ENCODE peak calls at places on chromosomes 3 and 15, in six cellular contexts. One of them, this sample, is unnamed.
A peak's percentile ranks its signal among the peaks of the same experiment; 100 is the strongest.

GRCh38 chr3:55445551-55445950 is 41.6 kb downstream of the WNT5A start:
- DNase-seq in pancreas: no peak
- DNase-seq in right cardiac atrium: no peak
- DNase-seq in MM.1S: no peak
- DNase-seq in neural progenitor cell: no peak
- DNase-seq in H7: no peak
- DNase-seq in this sample: no peak

GRCh38 chr3:149382091-149382467 is 4.6 kb upstream of the TM4SF1 start:
- DNase-seq in pancreas: no peak
- DNase-seq in right cardiac atrium: no peak
- DNase-seq in MM.1S: no peak
- DNase-seq in neural progenitor cell: no peak
- DNase-seq in H7: no peak
- DNase-seq in this sample: peak; percentile 76

GRCh38 chr3:27090265-27091041 is 278.7 kb downstream of the NEK10 start:
- DNase-seq in pancreas: no peak
- DNase-seq in right cardiac atrium: peak; percentile 29
- DNase-seq in MM.1S: no peak
- DNase-seq in neural progenitor cell: no peak
- DNase-seq in H7: no peak
- DNase-seq in this sample: no peak

GRCh38 chr3:103052236-103052830 is 617.5 kb downstream of the ZPLD1 start:
- DNase-seq in pancreas: no peak
- DNase-seq in right cardiac atrium: peak; percentile 73
- DNase-seq in MM.1S: no peak
- DNase-seq in neural progenitor cell: no peak
- DNase-seq in H7: no peak
- DNase-seq in this sample: peak; percentile 2

GRCh38 chr3:52023860-52024764 is 28.4 kb upstream of the RPL29 start:
- DNase-seq in pancreas: no peak
- DNase-seq in right cardiac atrium: peak; percentile 43
- DNase-seq in MM.1S: no peak
- DNase-seq in neural progenitor cell: no peak
- DNase-seq in H7: no peak
- DNase-seq in this sample: no peak

GRCh38 chr15:63044077-63044644 is 1.6 kb downstream of the TPM1 start:
- DNase-seq in pancreas: no peak
- DNase-seq in right cardiac atrium: no peak
- DNase-seq in MM.1S: no peak
- DNase-seq in neural progenitor cell: peak; percentile 32
- DNase-seq in H7: no peak
- DNase-seq in this sample: no peak

GRCh38 chr3:65811050-65811766 is 227.5 kb downstream of the MAGI1 start:
- DNase-seq in pancreas: no peak
- DNase-seq in right cardiac atrium: peak; percentile 73
- DNase-seq in MM.1S: no peak
- DNase-seq in neural progenitor cell: no peak
- DNase-seq in H7: no peak
- DNase-seq in this sample: no peak

GRCh38 chr3:89234620-89235019 is 127.2 kb downstream of the EPHA3 start:
- DNase-seq in pancreas: no peak
- DNase-seq in right cardiac atrium: no peak
- DNase-seq in MM.1S: no peak
- DNase-seq in neural progenitor cell: no peak
- DNase-seq in H7: no peak
- DNase-seq in this sample: no peak

GRCh38 chr3:53842436-53843194 is 3.6 kb downstream of the CHDH start:
- DNase-seq in pancreas: peak; percentile 88
- DNase-seq in right cardiac atrium: peak; percentile 73
- DNase-seq in MM.1S: no peak
- DNase-seq in neural progenitor cell: peak; percentile 19
- DNase-seq in H7: peak; percentile 67
- DNase-seq in this sample: peak; percentile 10

GRCh38 chr15:25946241-25946786 is 83.2 kb upstream of the ATP10A start:
- DNase-seq in pancreas: no peak
- DNase-seq in right cardiac atrium: no peak
- DNase-seq in MM.1S: no peak
- DNase-seq in neural progenitor cell: peak; percentile 25
- DNase-seq in H7: peak; percentile 53
- DNase-seq in this sample: no peak

GRCh38 chr3:27171113-27171512 is 198.1 kb downstream of the NEK10 start:
- DNase-seq in pancreas: no peak
- DNase-seq in right cardiac atrium: no peak
- DNase-seq in MM.1S: no peak
- DNase-seq in neural progenitor cell: no peak
- DNase-seq in H7: no peak
- DNase-seq in this sample: no peak

GRCh38 chr3:172601066-172601832 is 78.0 kb upstream of the TNFSF10 start:
- DNase-seq in pancreas: no peak
- DNase-seq in right cardiac atrium: no peak
- DNase-seq in MM.1S: no peak
- DNase-seq in neural progenitor cell: no peak
- DNase-seq in H7: no peak
- DNase-seq in this sample: no peak

GRCh38 chr3:147680820-147681488 is 271.8 kb downstream of the ZIC1 start:
- DNase-seq in pancreas: no peak
- DNase-seq in right cardiac atrium: peak; percentile 75
- DNase-seq in MM.1S: no peak
- DNase-seq in neural progenitor cell: no peak
- DNase-seq in H7: no peak
- DNase-seq in this sample: no peak

GRCh38 chr3:31029756-31030155 is 135.3 kb upstream of the GADL1 start:
- DNase-seq in pancreas: no peak
- DNase-seq in right cardiac atrium: no peak
- DNase-seq in MM.1S: no peak
- DNase-seq in neural progenitor cell: no peak
- DNase-seq in H7: no peak
- DNase-seq in this sample: no peak

GRCh38 chr15:98560338-98560737 is 88.0 kb upstream of the IGF1R start:
- DNase-seq in pancreas: no peak
- DNase-seq in right cardiac atrium: no peak
- DNase-seq in MM.1S: no peak
- DNase-seq in neural progenitor cell: no peak
- DNase-seq in H7: no peak
- DNase-seq in this sample: peak; percentile 98

GRCh38 chr3:100603449-100603848 is 6.0 kb upstream of the ADGRG7 start:
- DNase-seq in pancreas: no peak
- DNase-seq in right cardiac atrium: no peak
- DNase-seq in MM.1S: peak; percentile 36
- DNase-seq in neural progenitor cell: peak; percentile 43
- DNase-seq in H7: peak; percentile 22
- DNase-seq in this sample: peak; percentile 50

GRCh38 chr3:188664795-188665194 is 507.0 kb upstream of the TPRG1 start:
- DNase-seq in pancreas: no peak
- DNase-seq in right cardiac atrium: no peak
- DNase-seq in MM.1S: no peak
- DNase-seq in neural progenitor cell: peak; percentile 47
- DNase-seq in H7: peak; percentile 13
- DNase-seq in this sample: peak; percentile 37

GRCh38 chr3:109257269-109257668 is 59.0 kb downstream of the DPPA2 start:
- DNase-seq in pancreas: no peak
- DNase-seq in right cardiac atrium: no peak
- DNase-seq in MM.1S: no peak
- DNase-seq in neural progenitor cell: no peak
- DNase-seq in H7: no peak
- DNase-seq in this sample: no peak

GRCh38 chr15:100463515-100463914 is 65.2 kb downstream of the CERS3 start:
- DNase-seq in pancreas: no peak
- DNase-seq in right cardiac atrium: no peak
- DNase-seq in MM.1S: no peak
- DNase-seq in neural progenitor cell: no peak
- DNase-seq in H7: no peak
- DNase-seq in this sample: peak; percentile 29

GRCh38 chr15:100457201-100457600 is 71.5 kb downstream of the CERS3 start:
- DNase-seq in pancreas: no peak
- DNase-seq in right cardiac atrium: no peak
- DNase-seq in MM.1S: no peak
- DNase-seq in neural progenitor cell: peak; percentile 24
- DNase-seq in H7: no peak
- DNase-seq in this sample: peak; percentile 9

GRCh38 chr15:100464895-100465294 is 63.9 kb downstream of the CERS3 start:
- DNase-seq in pancreas: no peak
- DNase-seq in right cardiac atrium: no peak
- DNase-seq in MM.1S: no peak
- DNase-seq in neural progenitor cell: peak; percentile 8
- DNase-seq in H7: no peak
- DNase-seq in this sample: no peak

GRCh38 chr15:100464256-100464655 is 64.5 kb downstream of the CERS3 start:
- DNase-seq in pancreas: no peak
- DNase-seq in right cardiac atrium: no peak
- DNase-seq in MM.1S: no peak
- DNase-seq in neural progenitor cell: no peak
- DNase-seq in H7: no peak
- DNase-seq in this sample: peak; percentile 34

GRCh38 chr15:100461049-100461448 is 67.7 kb downstream of the CERS3 start:
- DNase-seq in pancreas: no peak
- DNase-seq in right cardiac atrium: no peak
- DNase-seq in MM.1S: no peak
- DNase-seq in neural progenitor cell: no peak
- DNase-seq in H7: no peak
- DNase-seq in this sample: no peak
- H3K4me3 ChIP-seq in pancreas: no peak overlapping the region
- H3K4me3 ChIP-seq in right cardiac atrium: no peak overlapping the region
- H3K4me3 ChIP-seq in MM.1S: no peak overlapping the region
- H3K4me3 ChIP-seq in neural progenitor cell: no peak overlapping the region
- H3K4me3 ChIP-seq in H7: no peak overlapping the region
- H3K4me3 ChIP-seq in this sample: no peak overlapping the region

GRCh38 chr3:41200669-41201021 is 1.3 kb downstream of the CTNNB1 start:
- DNase-seq in pancreas: no peak
- DNase-seq in right cardiac atrium: no peak
- DNase-seq in MM.1S: no peak
- DNase-seq in neural progenitor cell: peak; percentile 53
- DNase-seq in H7: peak; percentile 15
- DNase-seq in this sample: peak; percentile 34

GRCh38 chr3:41205591-41205990 is 6.3 kb downstream of the CTNNB1 start:
- DNase-seq in pancreas: no peak
- DNase-seq in right cardiac atrium: no peak
- DNase-seq in MM.1S: no peak
- DNase-seq in neural progenitor cell: no peak
- DNase-seq in H7: no peak
- DNase-seq in this sample: no peak

GRCh38 chr3:41202075-41202833 is 2.9 kb downstream of the CTNNB1 start:
- DNase-seq in pancreas: no peak
- DNase-seq in right cardiac atrium: no peak
- DNase-seq in MM.1S: no peak
- DNase-seq in neural progenitor cell: peak; percentile 38
- DNase-seq in H7: no peak
- DNase-seq in this sample: peak; percentile 72

GRCh38 chr3:41204369-41204768 is 5.1 kb downstream of the CTNNB1 start:
- DNase-seq in pancreas: no peak
- DNase-seq in right cardiac atrium: no peak
- DNase-seq in MM.1S: no peak
- DNase-seq in neural progenitor cell: no peak
- DNase-seq in H7: no peak
- DNase-seq in this sample: no peak

DNA sequence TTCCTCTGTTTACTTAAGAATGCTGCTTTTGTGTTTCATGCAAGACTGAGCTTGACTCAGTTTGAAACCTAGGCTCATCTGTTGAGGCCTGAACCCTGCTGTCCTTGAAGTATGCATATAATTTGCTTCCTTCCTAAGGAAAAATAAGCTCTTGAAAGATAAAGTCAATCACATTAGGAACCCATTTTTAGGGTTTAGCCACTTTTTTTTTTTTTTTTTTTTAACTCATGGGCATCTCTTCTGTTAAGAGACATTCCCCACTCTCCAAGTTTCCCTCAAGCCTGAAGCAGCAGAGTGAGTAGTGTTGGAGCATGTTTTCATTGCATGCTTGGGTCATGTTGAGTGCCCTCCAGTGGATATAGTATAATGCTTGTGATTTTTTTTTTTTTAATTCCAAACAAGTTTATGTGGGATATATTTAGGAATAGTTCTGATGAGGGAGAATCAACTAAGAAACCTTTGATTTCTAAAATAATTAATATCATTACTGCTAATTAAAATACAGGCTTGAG is 3.6 kb downstream of the CTNNB1 start:
- DNase-seq in pancreas: no peak
- DNase-seq in right cardiac atrium: no peak
- DNase-seq in MM.1S: no peak
- DNase-seq in neural progenitor cell: peak; percentile 32
- DNase-seq in H7: peak; percentile 30
- DNase-seq in this sample: peak; percentile 77
- H3K4me3 ChIP-seq in pancreas: peak overlapping the region; percentile 79
- H3K4me3 ChIP-seq in right cardiac atrium: peak overlapping the region; percentile 93
- H3K4me3 ChIP-seq in MM.1S: no peak overlapping the region
- H3K4me3 ChIP-seq in neural progenitor cell: peak overlapping the region; percentile 100
- H3K4me3 ChIP-seq in H7: no peak overlapping the region
- H3K4me3 ChIP-seq in this sample: no peak overlapping the region

DNA sequence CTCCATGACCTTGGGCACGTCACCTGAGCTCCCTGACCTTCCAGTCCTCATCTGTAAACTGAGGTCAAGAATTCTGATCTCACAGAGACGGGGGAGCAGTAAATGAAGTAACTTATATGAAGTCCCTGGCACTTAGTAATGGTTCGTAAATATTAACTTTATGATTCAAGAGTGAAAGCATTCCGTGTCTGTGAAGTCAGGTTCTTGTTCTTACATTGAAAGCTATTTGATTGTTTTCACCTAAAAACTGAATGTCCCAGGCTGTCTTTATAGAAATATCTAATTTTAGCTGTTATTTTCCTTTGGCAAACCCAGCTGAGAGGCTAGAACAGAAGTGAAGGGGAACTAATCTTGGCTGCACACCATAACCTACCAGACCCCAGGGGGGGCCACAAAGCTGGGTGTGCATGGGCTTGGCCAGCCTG is 84.5 kb downstream of the CHSY1 start:
- DNase-seq in pancreas: no peak
- DNase-seq in right cardiac atrium: no peak
- DNase-seq in MM.1S: no peak
- DNase-seq in neural progenitor cell: no peak
- DNase-seq in H7: no peak
- DNase-seq in this sample: peak; percentile 65
- H3K4me3 ChIP-seq in pancreas: no peak overlapping the region
- H3K4me3 ChIP-seq in right cardiac atrium: no peak overlapping the region
- H3K4me3 ChIP-seq in MM.1S: no peak overlapping the region
- H3K4me3 ChIP-seq in neural progenitor cell: no peak overlapping the region
- H3K4me3 ChIP-seq in H7: no peak overlapping the region
- H3K4me3 ChIP-seq in this sample: no peak overlapping the region

GRCh38 chr15:96052154-96052553 is 278.3 kb upstream of the NR2F2 start:
- DNase-seq in pancreas: no peak
- DNase-seq in right cardiac atrium: no peak
- DNase-seq in MM.1S: no peak
- DNase-seq in neural progenitor cell: no peak
- DNase-seq in H7: no peak
- DNase-seq in this sample: no peak

GRCh38 chr15:96054029-96054428 is 276.5 kb upstream of the NR2F2 start:
- DNase-seq in pancreas: no peak
- DNase-seq in right cardiac atrium: no peak
- DNase-seq in MM.1S: no peak
- DNase-seq in neural progenitor cell: no peak
- DNase-seq in H7: peak; percentile 17
- DNase-seq in this sample: no peak

GRCh38 chr15:96053039-96054021 is 277.2 kb upstream of the NR2F2 start:
- DNase-seq in pancreas: peak; percentile 68
- DNase-seq in right cardiac atrium: peak; percentile 82
- DNase-seq in MM.1S: peak; percentile 39
- DNase-seq in neural progenitor cell: peak; percentile 67
- DNase-seq in H7: peak; percentile 56
- DNase-seq in this sample: peak; percentile 42

GRCh38 chr15:96051598-96051997 is 278.9 kb upstream of the NR2F2 start:
- DNase-seq in pancreas: no peak
- DNase-seq in right cardiac atrium: no peak
- DNase-seq in MM.1S: no peak
- DNase-seq in neural progenitor cell: no peak
- DNase-seq in H7: no peak
- DNase-seq in this sample: peak; percentile 38

GRCh38 chr15:96052572-96053038 is 277.9 kb upstream of the NR2F2 start:
- DNase-seq in pancreas: no peak
- DNase-seq in right cardiac atrium: peak; percentile 64
- DNase-seq in MM.1S: no peak
- DNase-seq in neural progenitor cell: peak; percentile 79
- DNase-seq in H7: no peak
- DNase-seq in this sample: no peak
- H3K4me3 ChIP-seq in pancreas: peak overlapping the region; percentile 37
- H3K4me3 ChIP-seq in right cardiac atrium: no peak overlapping the region
- H3K4me3 ChIP-seq in MM.1S: no peak overlapping the region
- H3K4me3 ChIP-seq in neural progenitor cell: peak overlapping the region; percentile 39
- H3K4me3 ChIP-seq in H7: peak overlapping the region; percentile 21
- H3K4me3 ChIP-seq in this sample: peak overlapping the region; percentile 34